ENCODE peak calls at places on chromosomes 4 and X, in ten cellular contexts. C is prostate gland, M is natural killer cell, P is AG04450, Y is progenitor cell of endocrine pancreas, V is pancreas, T is endodermal cell, Q is astrocyte of the cerebellum, N is GM20000, I is NB4. B is an unnamed sample.

GRCh38 chrX:16992411-16992810 is 46.0 kb downstream of the REPS2 start:
- DNase-seq in C (no peak), M (no peak), P (no peak), Y (no peak), V (no peak), T (no peak), Q (no peak), N (no peak), I (no peak), B (no peak)

GRCh38 chrX:56800801-56801200 is 71.8 kb downstream of the NBDY start:
- DNase-seq in C (no peak), M (no peak), P (no peak), Y (no peak), V (no peak), T (peak; percentile 55), Q (no peak), N (peak; percentile 24), I (peak; percentile 6), B (no peak)

GRCh38 chr4:1758306-1759121 is 34.6 kb upstream of the FGFR3 start:
- DNase-seq in C (no peak), M (no peak), P (no peak), Y (no peak), V (no peak), T (no peak), Q (no peak), N (no peak), I (no peak), B (no peak)

GRCh38 chr4:186838295-186838694 is 114.6 kb upstream of the FAT1 start:
- DNase-seq in C (no peak), M (no peak), P (no peak), Y (no peak), V (no peak), T (no peak), Q (no peak), N (no peak), I (no peak), B (no peak)

GRCh38 chrX:123188081-123188480 is 4.0 kb downstream of the GRIA3 start:
- DNase-seq in C (no peak), M (no peak), P (no peak), Y (no peak), V (no peak), T (no peak), Q (no peak), N (no peak), I (no peak), B (no peak)

GRCh38 chr4:42562016-42562415 is 94.9 kb downstream of the ATP8A1 start:
- DNase-seq in C (no peak), M (no peak), P (no peak), Y (no peak), V (peak; percentile 21), T (no peak), Q (no peak), N (no peak), I (no peak), B (no peak)

GRCh38 chrX:95703696-95704095 is 980.9 kb upstream of the DIAPH2 start:
- DNase-seq in C (no peak), M (no peak), P (peak; percentile 2), Y (no peak), V (no peak), T (no peak), Q (no peak), N (no peak), I (peak; percentile 1), B (no peak)

GRCh38 chr4:102687373-102687981 is 73.3 kb downstream of the MANBA start:
- DNase-seq in C (no peak), M (no peak), P (no peak), Y (no peak), V (no peak), T (no peak), Q (peak; percentile 16), N (peak; percentile 59), I (no peak), B (no peak)

GRCh38 chrX:126550816-126551215 is 1.8 kb downstream of the DCAF12L1 start:
- DNase-seq in C (no peak), M (no peak), P (no peak), Y (no peak), V (no peak), T (no peak), Q (no peak), N (no peak), I (no peak), B (no peak)

GRCh38 chrX:40755291-40756249 is 20.2 kb upstream of the MED14 start:
- DNase-seq in C (peak; percentile 6), M (no peak), P (no peak), Y (no peak), V (no peak), T (peak; percentile 63), Q (no peak), N (no peak), I (no peak), B (no peak)

GRCh38 chr4:61890321-61890720 is 690.2 kb downstream of the ADGRL3 start:
- DNase-seq in C (no peak), M (no peak), P (no peak), Y (no peak), V (no peak), T (no peak), Q (no peak), N (no peak), I (no peak), B (no peak)

GRCh38 chr4:70709551-70710080 is 12.1 kb upstream of the RUFY3 start:
- DNase-seq in C (peak; percentile 12), M (no peak), P (no peak), Y (no peak), V (no peak), T (no peak), Q (no peak), N (no peak), I (no peak), B (no peak)

GRCh38 chrX:38847903-38848230 is 46.6 kb downstream of the MID1IP1 start:
- DNase-seq in C (no peak), M (no peak), P (no peak), Y (no peak), V (no peak), T (no peak), Q (no peak), N (no peak), I (no peak), B (no peak)

GRCh38 chrX:70454441-70455365 is 10.1 kb downstream of the DLG3 start:
- DNase-seq in C (peak; percentile 81), M (peak; percentile 49), P (no peak), Y (peak; percentile 88), V (peak; percentile 95), T (peak; percentile 95), Q (peak; percentile 39), N (peak; percentile 75), I (peak; percentile 56), B (peak; percentile 39)

GRCh38 chr4:6322761-6323566 is 53.3 kb downstream of the WFS1 start:
- DNase-seq in C (no peak), M (no peak), P (no peak), Y (no peak), V (no peak), T (no peak), Q (no peak), N (no peak), I (no peak), B (no peak)

GRCh38 chr4:6324461-6324998 is 54.9 kb downstream of the WFS1 start:
- DNase-seq in C (no peak), M (no peak), P (no peak), Y (no peak), V (no peak), T (no peak), Q (no peak), N (no peak), I (no peak), B (no peak)

GRCh38 chr4:6321361-6321760 is 51.7 kb downstream of the WFS1 start:
- DNase-seq in C (no peak), M (no peak), P (no peak), Y (no peak), V (no peak), T (no peak), Q (no peak), N (no peak), I (no peak), B (no peak)

GRCh38 chr4:6320663-6321062 is 51.0 kb downstream of the WFS1 start:
- DNase-seq in C (no peak), M (no peak), P (no peak), Y (no peak), V (no peak), T (no peak), Q (no peak), N (no peak), I (no peak), B (no peak)

DNA sequence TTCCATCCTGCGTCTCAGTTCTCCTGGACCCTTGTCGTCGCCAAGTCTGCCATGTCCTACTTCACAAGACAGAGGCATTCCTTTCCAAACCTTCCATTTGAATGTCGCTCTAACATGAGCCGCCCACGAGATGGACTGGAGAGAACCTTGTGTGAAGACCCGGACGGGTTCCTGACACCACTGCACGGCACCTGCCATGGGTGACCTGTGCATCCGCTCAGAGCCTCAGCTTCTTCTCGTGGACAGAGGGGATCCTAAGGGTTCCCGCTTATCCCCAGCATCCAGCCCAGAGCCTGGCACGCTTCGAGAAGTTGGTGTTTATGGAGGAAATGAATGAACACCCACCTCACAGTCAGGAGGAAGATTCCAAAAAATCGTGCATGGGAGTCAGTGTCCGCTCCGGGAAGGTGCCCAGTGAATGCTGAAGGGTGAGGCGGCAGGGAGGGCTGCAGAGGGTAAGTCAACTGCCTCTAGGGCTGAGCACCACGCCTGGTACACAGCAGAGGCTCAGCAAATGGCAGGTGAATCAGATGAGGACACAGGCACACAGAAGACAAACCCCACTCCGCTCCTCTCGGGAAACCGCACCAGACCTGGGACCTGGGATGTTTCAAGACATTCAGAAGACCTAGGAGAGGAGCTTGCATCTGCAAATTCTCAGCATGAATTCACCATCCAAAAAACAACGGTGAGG is 52.6 kb downstream of the WFS1 start:
- DNase-seq in C (no peak), M (no peak), P (no peak), Y (no peak), V (no peak), T (no peak), Q (no peak), N (no peak), I (no peak), B (no peak)
- TF ChIP-seq CTCF in C (no peak), M (no peak), P (no peak), Y (no peak), V (no peak), T (no peak), Q (no peak), N (no peak), I (no peak), B (no peak)

GRCh38 chrX:48574270-48575266 is at the start of gene RBM3:
- DNase-seq in C (peak; percentile 89), M (peak; percentile 80), P (no peak), Y (peak; percentile 66), V (peak; percentile 96), T (peak; percentile 94), Q (peak; percentile 70), N (peak; percentile 81), I (peak; percentile 94), B (peak; percentile 74)
- TF ChIP-seq CTCF in C (peak; percentile 49), M (peak; percentile 35), P (peak; percentile 44), Y (peak; percentile 42), V (no peak), T (peak; percentile 62), Q (peak; percentile 42), N (no peak), I (peak; percentile 22), B (no peak)

GRCh38 chrX:106619797-106620196 is 8.0 kb downstream of the RADX start:
- DNase-seq in C (no peak), M (no peak), P (no peak), Y (no peak), V (no peak), T (no peak), Q (no peak), N (no peak), I (no peak), B (no peak)
- TF ChIP-seq CTCF in C (no peak), M (no peak), P (peak; percentile 45), Y (peak; percentile 48), V (no peak), T (peak; percentile 68), Q (peak; percentile 50), N (peak; percentile 33), I (peak; percentile 20), B (no peak)

GRCh38 chr4:65600656-65601055 is 69.6 kb downstream of the EPHA5 start:
- DNase-seq in C (no peak), M (no peak), P (no peak), Y (no peak), V (no peak), T (no peak), Q (peak; percentile 38), N (no peak), I (no peak), B (no peak)
- TF ChIP-seq CTCF in C (no peak), M (no peak), P (no peak), Y (no peak), V (no peak), T (no peak), Q (no peak), N (no peak), I (no peak), B (no peak)

B was measured in activated B cell treated with CpG ODN at 0.5 μM for 24 hours.